ENCODE peak calls at places on chromosome 14, in six cellular contexts. N is naive thymus-derived CD4-positive, alpha-beta T cell; Z is SW480; V is H1; T is nephron progenitor cell; A is A172. H is an unnamed sample.
A peak's percentile ranks its signal among the peaks of the same experiment; 100 is the strongest.

GRCh38 chr14:64040044-64040443 is 187.2 kb downstream of the SYNE2 start:
- DNase-seq in N (no peak), Z (no peak), V (no peak), T (no peak), A (no peak), H (no peak)

GRCh38 chr14:104735830-104736642 is 12.0 kb downstream of the ADSS1 start:
- DNase-seq in N (no peak), Z (no peak), V (no peak), T (no peak), A (no peak), H (no peak)

GRCh38 chr14:103273145-103273846 is 60.7 kb upstream of the EIF5 start:
- DNase-seq in N (no peak), Z (no peak), V (peak; percentile 50), T (no peak), A (no peak), H (no peak)

GRCh38 chr14:49861581-49861922 is 9.0 kb upstream of the NEMF start:
- DNase-seq in N (peak; percentile 64), Z (peak; percentile 70), V (peak; percentile 71), T (peak; percentile 46), A (peak; percentile 54), H (peak; percentile 63)

GRCh38 chr14:85437143-85437542 is 92.8 kb upstream of the FLRT2 start:
- DNase-seq in N (no peak), Z (no peak), V (no peak), T (no peak), A (peak; percentile 69), H (no peak)

GRCh38 chr14:99182548-99183115 is 89.4 kb downstream of the BCL11B start:
- DNase-seq in N (peak; percentile 25), Z (no peak), V (no peak), T (no peak), A (no peak), H (no peak)

GRCh38 chr14:23681337-23681736 is 45.2 kb downstream of the DHRS2 start:
- DNase-seq in N (no peak), Z (no peak), V (no peak), T (no peak), A (no peak), H (no peak)

GRCh38 chr14:55891692-55892091 is 226.5 kb upstream of the PELI2 start:
- DNase-seq in N (no peak), Z (no peak), V (no peak), T (no peak), A (no peak), H (no peak)

GRCh38 chr14:98172243-98172778 is 1099.7 kb downstream of the BCL11B start:
- DNase-seq in N (no peak), Z (no peak), V (no peak), T (no peak), A (no peak), H (no peak)

GRCh38 chr14:31568671-31569070 is 7.5 kb downstream of the NUBPL start:
- DNase-seq in N (no peak), Z (no peak), V (no peak), T (no peak), A (no peak), H (no peak)

GRCh38 chr14:104399432-104400155 is 180.0 kb upstream of the C14orf180 start:
- DNase-seq in N (no peak), Z (peak; percentile 56), V (no peak), T (no peak), A (peak; percentile 1), H (no peak)

GRCh38 chr14:102554835-102555819 is 37.3 kb upstream of the RCOR1 start:
- DNase-seq in N (peak; percentile 53), Z (no peak), V (peak; percentile 83), T (peak; percentile 78), A (no peak), H (peak; percentile 66)

GRCh38 chr14:29741909-29742401 is 185.7 kb downstream of the PRKD1 start:
- DNase-seq in N (no peak), Z (no peak), V (no peak), T (no peak), A (peak; percentile 68), H (no peak)

GRCh38 chr14:58078068-58078467 is 73.9 kb downstream of the ARMH4 start:
- DNase-seq in N (no peak), Z (peak; percentile 32), V (no peak), T (no peak), A (peak; percentile 79), H (no peak)

GRCh38 chr14:28143340-28143739 is 623.2 kb upstream of the FOXG1 start:
- DNase-seq in N (no peak), Z (no peak), V (no peak), T (no peak), A (no peak), H (no peak)

GRCh38 chr14:98173291-98173690 is 1098.7 kb downstream of the BCL11B start:
- DNase-seq in N (peak; percentile 71), Z (no peak), V (no peak), T (no peak), A (no peak), H (peak; percentile 41)

GRCh38 chr14:105267820-105268548 is 19.7 kb downstream of the BTBD6 start:
- DNase-seq in N (no peak), Z (peak; percentile 42), V (no peak), T (no peak), A (no peak), H (no peak)

GRCh38 chr14:69268763-69269162 is 8.8 kb downstream of the GALNT16 start:
- DNase-seq in N (no peak), Z (no peak), V (no peak), T (no peak), A (peak; percentile 50), H (no peak)

GRCh38 chr14:70208380-70208779 is 19.6 kb upstream of the SLC8A3 start:
- DNase-seq in N (no peak), Z (no peak), V (no peak), T (no peak), A (no peak), H (no peak)

GRCh38 chr14:75224561-75224960 is 48.1 kb upstream of the TMED10 start:
- DNase-seq in N (no peak), Z (no peak), V (no peak), T (no peak), A (no peak), H (no peak)

GRCh38 chr14:76651410-76652055 is 109.7 kb upstream of the VASH1 start:
- DNase-seq in N (no peak), Z (no peak), V (no peak), T (no peak), A (no peak), H (no peak)

GRCh38 chr14:67704484-67705089 is 2.9 kb downstream of the RDH12 start:
- DNase-seq in N (peak; percentile 35), Z (peak; percentile 80), V (no peak), T (no peak), A (peak; percentile 35), H (no peak)

GRCh38 chr14:39766397-39767000 is 334.3 kb upstream of the FBXO33 start:
- DNase-seq in N (no peak), Z (no peak), V (no peak), T (no peak), A (no peak), H (no peak)

GRCh38 chr14:104094709-104095425 is 9.4 kb downstream of the ASPG start:
- DNase-seq in N (peak; percentile 48), Z (peak; percentile 47), V (peak; percentile 99), T (peak; percentile 95), A (no peak), H (peak; percentile 75)

GRCh38 chr14:76985540-76986260 is 42.8 kb downstream of the IRF2BPL start:
- DNase-seq in N (no peak), Z (no peak), V (peak; percentile 47), T (no peak), A (no peak), H (no peak)